ENCODE peak calls at places on chromosomes 12 and 14, in six cellular contexts. One of them, this sample, is unnamed.

GRCh38 chr14:31970744-31971143 is 106.4 kb upstream of the ARHGAP5 start:
- DNase-seq in GM12878: no peak
- DNase-seq in GM12892: no peak
- DNase-seq in HepG2: no peak
- DNase-seq in K562: no peak
- DNase-seq in SK-N-SH: no peak
- DNase-seq in this sample: no peak

GRCh38 chr14:55698051-55698450 is 118.0 kb downstream of the KTN1 start:
- DNase-seq in GM12878: no peak
- DNase-seq in HepG2: no peak
- DNase-seq in GM12892: no peak
- DNase-seq in SK-N-SH: no peak
- DNase-seq in K562: no peak
- DNase-seq in this sample: no peak

GRCh38 chr14:78917462-78917861 is 747.3 kb downstream of the NRXN3 start:
- DNase-seq in K562: no peak
- DNase-seq in GM12892: no peak
- DNase-seq in SK-N-SH: no peak
- DNase-seq in GM12878: no peak
- DNase-seq in HepG2: no peak
- DNase-seq in this sample: no peak

GRCh38 chr12:49777800-49778748 is 36.7 kb downstream of the TMBIM6 start:
- DNase-seq in HepG2: peak
- DNase-seq in GM12878: no peak
- DNase-seq in K562: peak
- DNase-seq in GM12892: no peak
- DNase-seq in SK-N-SH: no peak
- DNase-seq in this sample: no peak

GRCh38 chr12:2358986-2359658 is 306.3 kb downstream of the CACNA1C start:
- DNase-seq in K562: no peak
- DNase-seq in GM12892: no peak
- DNase-seq in SK-N-SH: no peak
- DNase-seq in HepG2: no peak
- DNase-seq in GM12878: no peak
- DNase-seq in this sample: no peak

GRCh38 chr12:50185975-50186663 is 18.9 kb upstream of the CERS5 start:
- DNase-seq in GM12892: no peak
- DNase-seq in K562: no peak
- DNase-seq in HepG2: no peak
- DNase-seq in SK-N-SH: no peak
- DNase-seq in GM12878: no peak
- DNase-seq in this sample: no peak

GRCh38 chr14:70879448-70879847 is 27.8 kb upstream of the PCNX1 start:
- DNase-seq in HepG2: no peak
- DNase-seq in GM12892: no peak
- DNase-seq in GM12878: no peak
- DNase-seq in SK-N-SH: no peak
- DNase-seq in K562: no peak
- DNase-seq in this sample: no peak

GRCh38 chr14:76720382-76720813 is 40.9 kb upstream of the VASH1 start:
- DNase-seq in SK-N-SH: peak
- DNase-seq in K562: peak
- DNase-seq in GM12892: peak
- DNase-seq in GM12878: peak
- DNase-seq in HepG2: peak
- DNase-seq in this sample: peak

GRCh38 chr12:102965281-102966155 is 8.0 kb downstream of the ASCL1 start:
- DNase-seq in GM12892: no peak
- DNase-seq in SK-N-SH: peak
- DNase-seq in GM12878: no peak
- DNase-seq in K562: no peak
- DNase-seq in HepG2: no peak
- DNase-seq in this sample: no peak

GRCh38 chr12:108803428-108804105 is 53.8 kb downstream of the SSH1 start:
- DNase-seq in GM12878: peak
- DNase-seq in HepG2: peak
- DNase-seq in SK-N-SH: peak
- DNase-seq in GM12892: peak
- DNase-seq in K562: peak
- DNase-seq in this sample: peak

GRCh38 chr12:41663487-41664258 is 475.6 kb downstream of the PDZRN4 start:
- DNase-seq in K562: no peak
- DNase-seq in GM12878: no peak
- DNase-seq in HepG2: peak
- DNase-seq in GM12892: no peak
- DNase-seq in SK-N-SH: peak
- DNase-seq in this sample: no peak

GRCh38 chr12:14402697-14403096 is 37.2 kb downstream of the ATF7IP start:
- DNase-seq in HepG2: no peak
- DNase-seq in K562: no peak
- DNase-seq in SK-N-SH: no peak
- DNase-seq in GM12892: no peak
- DNase-seq in GM12878: no peak
- DNase-seq in this sample: no peak

GRCh38 chr12:47768323-47768811 is 4.7 kb upstream of the SLC48A1 start:
- DNase-seq in GM12878: no peak
- DNase-seq in HepG2: peak
- DNase-seq in SK-N-SH: no peak
- DNase-seq in GM12892: no peak
- DNase-seq in K562: peak
- DNase-seq in this sample: no peak

GRCh38 chr12:102321305-102322082 is 123.9 kb upstream of the PMCH start:
- DNase-seq in HepG2: no peak
- DNase-seq in GM12892: no peak
- DNase-seq in SK-N-SH: no peak
- DNase-seq in GM12878: no peak
- DNase-seq in K562: no peak
- DNase-seq in this sample: no peak

GRCh38 chr14:77128414-77128891 is 13.1 kb downstream of the ZDHHC22 start:
- DNase-seq in K562: no peak
- DNase-seq in GM12892: no peak
- DNase-seq in HepG2: peak
- DNase-seq in GM12878: no peak
- DNase-seq in SK-N-SH: no peak
- DNase-seq in this sample: no peak

GRCh38 chr12:8823565-8824300 is 1.3 kb downstream of the A2ML1 start:
- DNase-seq in GM12892: no peak
- DNase-seq in K562: peak
- DNase-seq in GM12878: no peak
- DNase-seq in SK-N-SH: peak
- DNase-seq in HepG2: no peak
- DNase-seq in this sample: no peak

GRCh38 chr12:1912580-1913376 is 5.7 kb downstream of the CACNA2D4 start:
- DNase-seq in HepG2: no peak
- DNase-seq in GM12892: no peak
- DNase-seq in K562: no peak
- DNase-seq in GM12878: no peak
- DNase-seq in SK-N-SH: peak
- DNase-seq in this sample: no peak

GRCh38 chr12:21528953-21529352 is 2.9 kb downstream of the SPX start:
- DNase-seq in SK-N-SH: no peak
- DNase-seq in GM12892: no peak
- DNase-seq in K562: no peak
- DNase-seq in GM12878: no peak
- DNase-seq in HepG2: no peak
- DNase-seq in this sample: no peak

GRCh38 chr14:71070169-71070568 is 162.9 kb downstream of the PCNX1 start:
- DNase-seq in K562: no peak
- DNase-seq in GM12878: no peak
- DNase-seq in HepG2: no peak
- DNase-seq in SK-N-SH: no peak
- DNase-seq in GM12892: no peak
- DNase-seq in this sample: no peak

GRCh38 chr12:3686463-3686862 is 66.4 kb downstream of the CRACR2A start:
- DNase-seq in SK-N-SH: no peak
- DNase-seq in HepG2: no peak
- DNase-seq in K562: no peak
- DNase-seq in GM12892: no peak
- DNase-seq in GM12878: no peak
- DNase-seq in this sample: no peak

GRCh38 chr14:42138406-42138805 is 531.7 kb downstream of the LRFN5 start:
- DNase-seq in SK-N-SH: no peak
- DNase-seq in K562: no peak
- DNase-seq in GM12892: no peak
- DNase-seq in GM12878: no peak
- DNase-seq in HepG2: no peak
- DNase-seq in this sample: no peak

GRCh38 chr12:130401703-130402102 is 64.0 kb downstream of the PIWIL1 start:
- DNase-seq in GM12878: no peak
- DNase-seq in HepG2: peak
- DNase-seq in SK-N-SH: no peak
- DNase-seq in GM12892: no peak
- DNase-seq in K562: peak
- DNase-seq in this sample: no peak

GRCh38 chr14:93742761-93743160 is 45.5 kb downstream of the PRIMA1 start:
- DNase-seq in HepG2: no peak
- DNase-seq in K562: no peak
- DNase-seq in GM12878: no peak
- DNase-seq in SK-N-SH: no peak
- DNase-seq in GM12892: no peak
- DNase-seq in this sample: no peak

DNA sequence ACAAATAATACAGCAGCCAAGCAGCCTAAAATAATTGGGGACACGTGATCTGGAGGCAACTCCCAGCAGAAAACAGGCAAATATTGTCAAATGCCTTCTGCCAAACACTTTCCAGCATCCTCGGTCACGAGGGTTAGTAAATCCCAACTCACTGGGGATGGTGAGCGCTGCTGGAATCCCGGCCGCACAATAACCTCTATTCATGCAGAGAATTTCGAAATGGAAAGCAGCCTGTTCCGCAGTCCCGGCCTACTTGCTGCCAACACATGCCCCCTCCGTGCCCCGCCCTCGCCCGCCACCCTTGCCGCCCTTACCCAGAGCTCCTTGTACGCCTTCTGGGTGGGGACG is 62.2 kb downstream of the RFX4 start:
- DNase-seq in GM12878: no peak
- DNase-seq in SK-N-SH: no peak
- DNase-seq in K562: no peak
- DNase-seq in HepG2: peak
- DNase-seq in GM12892: no peak
- DNase-seq in this sample: no peak
- TF ChIP-seq TAF1 in GM12878: no peak
- TF ChIP-seq TAF1 in SK-N-SH: no peak
- TF ChIP-seq TAF1 in K562: no peak
- TF ChIP-seq TAF1 in HepG2: no peak
- TF ChIP-seq TAF1 in GM12892: no peak
- TF ChIP-seq TAF1 in this sample: no peak

GRCh38 chr12:52496054-52496453 is 3.0 kb upstream of the KRT6A start:
- DNase-seq in HepG2: no peak
- DNase-seq in K562: no peak
- DNase-seq in GM12892: no peak
- DNase-seq in GM12878: no peak
- DNase-seq in SK-N-SH: no peak
- DNase-seq in this sample: no peak

GRCh38 chr12:52493172-52493571 is at the start of gene KRT6A:
- DNase-seq in K562: no peak
- DNase-seq in GM12892: no peak
- DNase-seq in SK-N-SH: no peak
- DNase-seq in HepG2: no peak
- DNase-seq in GM12878: no peak
- DNase-seq in this sample: no peak

GRCh38 chr12:52494100-52494499 is 1.0 kb upstream of the KRT6A start:
- DNase-seq in SK-N-SH: no peak
- DNase-seq in HepG2: no peak
- DNase-seq in GM12892: no peak
- DNase-seq in K562: no peak
- DNase-seq in GM12878: no peak
- DNase-seq in this sample: no peak

GRCh38 chr12:52495385-52495784 is 2.3 kb upstream of the KRT6A start:
- DNase-seq in K562: peak
- DNase-seq in HepG2: no peak
- DNase-seq in GM12878: no peak
- DNase-seq in GM12892: no peak
- DNase-seq in SK-N-SH: no peak
- DNase-seq in this sample: no peak

GRCh38 chr12:52494518-52494917 is 1.5 kb upstream of the KRT6A start:
- DNase-seq in GM12878: no peak
- DNase-seq in GM12892: no peak
- DNase-seq in HepG2: no peak
- DNase-seq in SK-N-SH: no peak
- DNase-seq in K562: no peak
- DNase-seq in this sample: no peak
- TF ChIP-seq POLR2AphosphoS5 in GM12878: no peak
- TF ChIP-seq POLR2AphosphoS5 in GM12892: no peak
- TF ChIP-seq POLR2AphosphoS5 in HepG2: no peak
- TF ChIP-seq POLR2AphosphoS5 in SK-N-SH: no peak
- TF ChIP-seq POLR2AphosphoS5 in K562: no peak
- TF ChIP-seq POLR2AphosphoS5 in this sample: no peak

GRCh38 chr12:93841671-93842070 is 164.5 kb downstream of the CRADD start:
- DNase-seq in GM12878: no peak
- DNase-seq in GM12892: no peak
- DNase-seq in SK-N-SH: no peak
- DNase-seq in HepG2: no peak
- DNase-seq in K562: no peak
- DNase-seq in this sample: no peak
- TF ChIP-seq TAF1 in GM12878: no peak
- TF ChIP-seq TAF1 in GM12892: no peak
- TF ChIP-seq TAF1 in SK-N-SH: no peak
- TF ChIP-seq TAF1 in HepG2: no peak
- TF ChIP-seq TAF1 in K562: no peak
- TF ChIP-seq TAF1 in this sample: no peak

GRCh38 chr12:104643093-104643646 is 186.4 kb downstream of the CHST11 start:
- DNase-seq in SK-N-SH: no peak
- DNase-seq in HepG2: no peak
- DNase-seq in K562: no peak
- DNase-seq in GM12892: no peak
- DNase-seq in GM12878: peak
- DNase-seq in this sample: no peak
- TF ChIP-seq POLR2AphosphoS5 in SK-N-SH: no peak
- TF ChIP-seq POLR2AphosphoS5 in HepG2: no peak
- TF ChIP-seq POLR2AphosphoS5 in K562: no peak
- TF ChIP-seq POLR2AphosphoS5 in GM12892: no peak
- TF ChIP-seq POLR2AphosphoS5 in GM12878: peak
- TF ChIP-seq POLR2AphosphoS5 in this sample: no peak